ENCODE peak calls at places on chromosomes 4 and X, in five cellular contexts. One of them, this sample, is unnamed. For H3K4me1, the result is how much of the 10 kb centered on the place peaks cover.

GRCh38 chr4:154124539-154125255 is 335.8 kb upstream of the SFRP2 start:
- DNase-seq in H9: no peak
- DNase-seq in cardiac muscle cell: no peak
- DNase-seq in heart left ventricle: no peak
- DNase-seq in CD8-positive, alpha-beta T cell: no peak
- DNase-seq in this sample: no peak

GRCh38 chr4:37891221-37892159 is 606 bp downstream of the TBC1D1 start:
- DNase-seq in cardiac muscle cell: peak
- DNase-seq in CD8-positive, alpha-beta T cell: peak
- DNase-seq in heart left ventricle: peak
- DNase-seq in H9: peak
- DNase-seq in this sample: peak

GRCh38 chr4:177001271-177002175 is 208.8 kb upstream of the VEGFC start:
- DNase-seq in CD8-positive, alpha-beta T cell: no peak
- DNase-seq in cardiac muscle cell: peak
- DNase-seq in H9: no peak
- DNase-seq in heart left ventricle: no peak
- DNase-seq in this sample: no peak

GRCh38 chrX:69618803-69619202 is 2.9 kb downstream of the EDA start:
- DNase-seq in H9: no peak
- DNase-seq in heart left ventricle: peak
- DNase-seq in CD8-positive, alpha-beta T cell: no peak
- DNase-seq in cardiac muscle cell: peak
- DNase-seq in this sample: no peak

GRCh38 chr4:181289203-181289602 is 954.0 kb upstream of the TENM3 start:
- DNase-seq in CD8-positive, alpha-beta T cell: no peak
- DNase-seq in heart left ventricle: no peak
- DNase-seq in H9: no peak
- DNase-seq in cardiac muscle cell: peak
- DNase-seq in this sample: no peak

GRCh38 chr4:27685947-27686346 is 825.3 kb downstream of the STIM2 start:
- DNase-seq in CD8-positive, alpha-beta T cell: no peak
- DNase-seq in cardiac muscle cell: no peak
- DNase-seq in H9: no peak
- DNase-seq in heart left ventricle: no peak
- DNase-seq in this sample: no peak

GRCh38 chr4:33882246-33882990 is 2361.9 kb downstream of the ARAP2 start:
- DNase-seq in H9: no peak
- DNase-seq in heart left ventricle: no peak
- DNase-seq in cardiac muscle cell: no peak
- DNase-seq in CD8-positive, alpha-beta T cell: no peak
- DNase-seq in this sample: no peak

GRCh38 chrX:45479835-45480422 is 279.3 kb upstream of the DIPK2B start:
- DNase-seq in heart left ventricle: no peak
- DNase-seq in CD8-positive, alpha-beta T cell: no peak
- DNase-seq in cardiac muscle cell: no peak
- DNase-seq in H9: no peak
- DNase-seq in this sample: no peak

GRCh38 chr4:159677521-159677920 is 574.6 kb downstream of the RAPGEF2 start:
- DNase-seq in heart left ventricle: no peak
- DNase-seq in H9: no peak
- DNase-seq in cardiac muscle cell: no peak
- DNase-seq in CD8-positive, alpha-beta T cell: no peak
- DNase-seq in this sample: no peak

GRCh38 chrX:120022763-120023162 is 54.7 kb downstream of the RHOXF2B start:
- DNase-seq in CD8-positive, alpha-beta T cell: no peak
- DNase-seq in heart left ventricle: no peak
- DNase-seq in cardiac muscle cell: no peak
- DNase-seq in H9: no peak
- DNase-seq in this sample: no peak

GRCh38 chr4:81454498-81454897 is 17.2 kb downstream of the RASGEF1B start:
- DNase-seq in heart left ventricle: no peak
- DNase-seq in cardiac muscle cell: no peak
- DNase-seq in H9: no peak
- DNase-seq in CD8-positive, alpha-beta T cell: peak
- DNase-seq in this sample: no peak

GRCh38 chr4:14294611-14295010 is 667.1 kb upstream of the BOD1L1 start:
- DNase-seq in H9: no peak
- DNase-seq in cardiac muscle cell: no peak
- DNase-seq in heart left ventricle: no peak
- DNase-seq in CD8-positive, alpha-beta T cell: no peak
- DNase-seq in this sample: no peak

DNA sequence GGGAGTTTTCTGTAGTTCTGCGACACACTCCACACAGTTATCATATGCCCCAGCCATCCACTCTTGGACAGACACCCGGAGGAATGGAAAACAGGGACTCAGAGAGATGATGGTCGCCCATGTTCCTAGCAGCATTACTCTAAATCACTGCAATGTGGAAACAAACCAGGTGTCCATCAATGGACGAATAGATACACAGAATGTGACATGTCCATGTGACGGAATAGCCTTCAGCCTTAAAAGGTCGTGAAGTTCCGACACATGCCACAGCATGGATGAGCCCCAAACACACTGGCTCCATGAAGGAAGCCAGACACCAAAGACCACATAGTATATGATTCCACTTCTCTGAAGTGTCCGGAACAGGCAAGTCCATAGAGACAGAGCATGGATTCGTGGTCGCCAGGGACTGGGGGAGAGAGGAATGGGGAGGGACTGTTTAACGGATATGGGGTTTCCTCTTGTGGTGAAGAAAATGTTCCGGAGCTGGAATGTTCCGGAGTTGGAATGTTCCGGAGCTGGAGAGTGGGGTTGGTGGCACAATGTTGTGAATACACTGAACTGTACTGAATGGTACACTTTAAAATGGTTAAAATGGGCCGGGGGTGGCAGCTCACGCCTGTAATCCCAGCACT is 28.7 kb upstream of the AFAP1 start:
- DNase-seq in H9: no peak
- DNase-seq in heart left ventricle: no peak
- DNase-seq in CD8-positive, alpha-beta T cell: no peak
- DNase-seq in cardiac muscle cell: no peak
- DNase-seq in this sample: no peak
- H3K4me1 ChIP-seq in H9: under half
- H3K4me1 ChIP-seq in heart left ventricle: half or more
- H3K4me1 ChIP-seq in CD8-positive, alpha-beta T cell: half or more
- H3K4me1 ChIP-seq in cardiac muscle cell: under half
- H3K4me1 ChIP-seq in this sample: under half

GRCh38 chrX:53239474-53239873 is 14.5 kb upstream of the KDM5C start:
- DNase-seq in cardiac muscle cell: no peak
- DNase-seq in CD8-positive, alpha-beta T cell: no peak
- DNase-seq in heart left ventricle: no peak
- DNase-seq in H9: peak
- DNase-seq in this sample: no peak
- TF ChIP-seq CTCF in cardiac muscle cell: no peak
- TF ChIP-seq CTCF in CD8-positive, alpha-beta T cell: no peak
- TF ChIP-seq CTCF in heart left ventricle: no peak
- TF ChIP-seq CTCF in H9: peak
- TF ChIP-seq CTCF in this sample: peak

GRCh38 chrX:153440556-153441135 is 5.2 kb downstream of the TREX2 start:
- DNase-seq in H9: no peak
- DNase-seq in heart left ventricle: no peak
- DNase-seq in cardiac muscle cell: no peak
- DNase-seq in CD8-positive, alpha-beta T cell: no peak
- DNase-seq in this sample: no peak

GRCh38 chrX:153441981-153442380 is 3.9 kb downstream of the TREX2 start:
- DNase-seq in cardiac muscle cell: no peak
- DNase-seq in H9: no peak
- DNase-seq in heart left ventricle: no peak
- DNase-seq in CD8-positive, alpha-beta T cell: no peak
- DNase-seq in this sample: no peak

GRCh38 chrX:153439977-153440376 is 5.9 kb downstream of the TREX2 start:
- DNase-seq in heart left ventricle: no peak
- DNase-seq in CD8-positive, alpha-beta T cell: no peak
- DNase-seq in H9: no peak
- DNase-seq in cardiac muscle cell: no peak
- DNase-seq in this sample: no peak

GRCh38 chrX:153442463-153442862 is 3.4 kb downstream of the TREX2 start:
- DNase-seq in cardiac muscle cell: no peak
- DNase-seq in heart left ventricle: no peak
- DNase-seq in CD8-positive, alpha-beta T cell: no peak
- DNase-seq in H9: no peak
- DNase-seq in this sample: no peak

GRCh38 chrX:153441296-153441695 is 4.6 kb downstream of the TREX2 start:
- DNase-seq in CD8-positive, alpha-beta T cell: no peak
- DNase-seq in heart left ventricle: no peak
- DNase-seq in cardiac muscle cell: peak
- DNase-seq in H9: no peak
- DNase-seq in this sample: no peak
- H3K4me1 ChIP-seq in CD8-positive, alpha-beta T cell: under half
- H3K4me1 ChIP-seq in heart left ventricle: under half
- H3K4me1 ChIP-seq in cardiac muscle cell: under half
- H3K4me1 ChIP-seq in H9: under half
- H3K4me1 ChIP-seq in this sample: under half

DNA sequence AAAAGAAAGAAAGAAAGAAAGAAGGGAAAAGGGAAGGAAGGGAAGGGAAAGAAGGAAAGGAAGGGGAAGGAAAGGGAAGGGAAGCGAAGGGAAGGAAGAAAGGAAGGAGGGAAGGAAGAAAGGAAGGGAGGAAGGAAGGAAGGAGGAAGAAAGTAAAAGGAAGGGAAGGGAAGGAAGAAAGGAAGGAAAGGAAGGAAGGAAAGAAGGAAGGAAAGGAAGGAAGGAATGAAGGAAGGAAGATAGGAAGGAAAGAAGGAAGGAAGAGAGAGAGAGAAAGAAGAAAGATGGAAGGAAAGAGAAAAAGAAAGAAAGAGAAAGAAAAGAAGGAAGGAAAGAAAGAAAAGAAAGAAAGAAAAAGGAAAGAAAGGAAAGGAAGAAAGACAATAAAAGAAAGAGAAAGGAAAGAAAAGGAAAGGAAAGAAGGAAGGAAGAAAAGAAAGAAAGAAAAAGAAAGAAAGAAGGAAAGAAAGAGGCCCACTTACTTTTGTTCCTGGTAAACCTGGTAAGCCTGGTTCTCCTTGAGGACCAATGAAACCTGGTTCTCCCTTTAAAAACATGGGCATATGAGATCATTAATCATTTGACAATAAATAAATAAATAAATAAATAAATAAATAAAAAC is 105.9 kb upstream of the ETNPPL start:
- DNase-seq in heart left ventricle: no peak
- DNase-seq in H9: no peak
- DNase-seq in CD8-positive, alpha-beta T cell: no peak
- DNase-seq in cardiac muscle cell: no peak
- DNase-seq in this sample: no peak
- TF ChIP-seq CTCF in heart left ventricle: no peak
- TF ChIP-seq CTCF in H9: no peak
- TF ChIP-seq CTCF in CD8-positive, alpha-beta T cell: peak
- TF ChIP-seq CTCF in cardiac muscle cell: no peak
- TF ChIP-seq CTCF in this sample: no peak

This sample was measured in kidney.